ENCODE peak calls at places on chromosomes 12 and 14, in four cellular contexts. B, P, E and T are unnamed samples.
A peak's percentile ranks its signal among the peaks of the same experiment; 100 is the strongest.

GRCh38 chr12:99476956-99477355 is 170.6 kb upstream of the GARIN6 start:
- DNase-seq in E (no peak), P (no peak), B (no peak), T (peak; percentile 27)

GRCh38 chr12:126782083-126782482 is 1484.9 kb upstream of the TMEM132C start:
- DNase-seq in B (no peak), P (no peak), E (no peak), T (no peak)

GRCh38 chr14:68653754-68654153 is 139.1 kb downstream of the ZFP36L1 start:
- DNase-seq in B (no peak), P (no peak), E (no peak), T (no peak)

GRCh38 chr12:122250047-122250446 is 16.2 kb downstream of the VPS33A start:
- DNase-seq in P (no peak), B (no peak), E (no peak), T (no peak)

GRCh38 chr12:124633269-124633953 is 66.0 kb upstream of the NCOR2 start:
- DNase-seq in E (peak; percentile 81), P (no peak), B (no peak), T (no peak)

GRCh38 chr14:24260026-24260779 is 2.8 kb downstream of the TGM1 start:
- DNase-seq in E (no peak), B (peak; percentile 31), P (no peak), T (no peak)

GRCh38 chr12:104263580-104264358 is 39.8 kb upstream of the EID3 start:
- DNase-seq in B (no peak), P (no peak), E (peak; percentile 77), T (no peak)

GRCh38 chr12:19273482-19274330 is 144.2 kb downstream of the PLEKHA5 start:
- DNase-seq in P (no peak), B (no peak), E (peak; percentile 95), T (no peak)

GRCh38 chr12:120841525-120841924 is 62.6 kb downstream of the SPPL3 start:
- DNase-seq in P (no peak), E (no peak), B (no peak), T (no peak)

GRCh38 chr14:94689218-94689984 is 77.2 kb downstream of the SERPINA3 start:
- DNase-seq in E (peak; percentile 50), B (no peak), P (peak; percentile 90), T (peak; percentile 89)

GRCh38 chr14:71780075-71780474 is 152.2 kb upstream of the RGS6 start:
- DNase-seq in E (no peak), B (no peak), P (no peak), T (no peak)

GRCh38 chr14:74804219-74804825 is 41.2 kb downstream of the YLPM1 start:
- DNase-seq in B (no peak), P (no peak), E (peak; percentile 59), T (peak; percentile 39)

GRCh38 chr14:105419305-105420091 is at the start of gene MTA1:
- DNase-seq in B (no peak), E (peak; percentile 47), P (peak; percentile 24), T (peak; percentile 38)

DNA sequence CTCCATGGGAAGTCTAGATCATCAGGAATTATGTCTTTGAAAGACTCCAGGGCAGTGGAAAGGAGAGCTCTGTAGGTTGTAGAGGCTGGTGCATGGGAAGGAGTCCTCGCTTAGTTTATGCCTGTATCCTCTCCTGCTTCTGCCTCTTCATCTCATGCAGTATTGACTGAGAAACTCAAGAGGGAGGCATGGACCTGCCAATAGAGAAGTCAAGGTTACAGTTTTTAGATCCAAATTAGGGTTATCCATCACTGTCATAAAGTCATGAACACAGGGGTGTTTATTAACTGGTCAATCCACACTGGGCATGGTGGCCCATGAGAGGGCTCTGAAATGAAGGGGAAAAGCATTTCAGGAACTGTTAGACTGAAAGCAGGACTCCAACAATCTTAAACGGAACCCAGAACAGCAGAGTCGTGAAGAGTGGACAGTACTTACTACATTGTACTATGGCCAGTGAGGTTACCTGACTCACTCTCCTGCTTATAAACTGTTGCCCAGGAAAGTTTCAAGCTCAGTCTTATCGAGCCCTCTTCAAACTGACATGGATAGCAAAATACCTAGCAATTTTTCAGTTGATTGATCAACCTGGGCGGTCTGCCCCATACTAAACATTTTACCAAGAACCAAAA is 30.1 kb upstream of the DHRS7 start:
- DNase-seq in B (no peak), E (no peak), P (no peak), T (no peak)
- TF ChIP-seq CTCF in B (no peak), E (no peak), P (no peak), T (no peak)

DNA sequence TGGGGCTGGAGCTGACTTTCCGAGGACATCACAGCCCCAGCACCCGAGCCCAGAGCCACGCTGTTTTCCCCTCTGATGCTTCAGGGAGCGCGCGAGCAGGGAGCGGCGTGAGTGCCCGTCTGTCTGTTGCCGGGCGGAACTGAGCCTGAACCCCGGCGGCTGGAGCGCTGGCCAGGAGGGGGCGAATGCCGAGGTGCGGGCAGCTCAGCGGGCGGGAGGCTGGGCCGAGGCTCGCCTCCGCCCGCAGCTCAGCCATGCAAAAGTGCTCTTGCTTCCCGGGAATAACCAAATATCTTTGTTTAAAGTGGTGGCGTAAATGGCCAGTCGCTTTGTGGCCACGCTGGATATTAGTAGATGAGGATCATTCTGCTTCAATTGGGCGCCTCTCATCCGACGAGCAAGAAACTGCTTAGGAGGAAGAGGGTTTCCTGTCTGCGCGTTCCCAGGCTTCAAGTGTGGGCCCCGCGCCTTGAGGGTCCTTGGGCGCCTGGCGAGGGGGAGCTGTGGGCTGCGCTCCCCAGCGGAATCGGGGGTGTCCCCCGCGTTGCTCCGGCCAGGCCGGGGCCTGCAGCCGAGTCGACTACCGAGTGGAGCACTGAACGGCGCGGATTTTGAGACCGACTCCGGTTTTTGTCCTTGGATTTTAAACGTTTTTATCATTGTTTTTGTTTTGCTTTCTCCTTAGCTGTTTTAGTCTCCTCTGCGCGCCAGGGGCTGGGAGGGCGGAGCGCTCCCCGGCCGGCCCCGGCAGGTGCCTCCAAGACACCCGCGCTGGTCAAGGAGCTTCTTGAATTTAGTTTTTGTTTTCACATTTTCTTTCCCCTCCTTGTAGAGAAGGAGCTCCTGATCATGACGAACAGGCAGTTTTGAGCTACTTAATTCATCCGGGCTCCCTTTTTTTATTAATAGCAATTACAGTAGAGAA is 831 bp upstream of the NKX2-1 start:
- DNase-seq in P (peak; percentile 55), B (peak; percentile 79), E (peak; percentile 28), T (peak; percentile 80)
- TF ChIP-seq CTCF in P (peak; percentile 49), B (no peak), E (no peak), T (peak; percentile 25)

GRCh38 chr12:100741084-100741711 is 53.4 kb upstream of the ANO4 start:
- DNase-seq in E (peak; percentile 37), B (no peak), P (no peak), T (no peak)
- TF ChIP-seq CTCF in E (peak; percentile 51), B (peak; percentile 65), P (peak; percentile 75), T (peak; percentile 77)

GRCh38 chr12:71124833-71125460 is 32.9 kb downstream of the TSPAN8 start:
- DNase-seq in E (no peak), B (no peak), P (no peak), T (no peak)
- TF ChIP-seq CTCF in E (no peak), B (no peak), P (no peak), T (no peak)

DNA sequence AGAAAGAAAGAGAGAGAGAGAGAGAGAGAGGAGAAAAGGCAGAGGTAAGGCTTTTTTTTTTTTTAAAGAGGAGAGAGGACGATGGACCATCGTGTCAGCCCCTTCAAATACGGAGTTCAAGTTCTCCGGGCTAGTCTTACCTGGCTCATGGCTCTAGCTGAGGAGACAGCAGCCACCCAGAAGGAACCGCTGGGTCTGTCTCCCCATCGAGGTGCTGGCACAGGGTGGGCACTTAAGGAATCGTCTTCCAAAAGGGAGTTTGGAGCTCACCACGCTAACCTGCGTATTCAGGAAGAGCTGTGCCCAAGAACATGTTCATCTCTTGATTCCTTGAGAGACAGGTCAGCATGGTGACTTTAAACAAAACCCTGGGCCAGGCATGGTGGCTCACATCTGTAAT is 102.7 kb downstream of the SETD3 start:
- DNase-seq in B (no peak), E (no peak), P (no peak), T (no peak)
- TF ChIP-seq CTCF in B (no peak), E (no peak), P (no peak), T (no peak)

DNA sequence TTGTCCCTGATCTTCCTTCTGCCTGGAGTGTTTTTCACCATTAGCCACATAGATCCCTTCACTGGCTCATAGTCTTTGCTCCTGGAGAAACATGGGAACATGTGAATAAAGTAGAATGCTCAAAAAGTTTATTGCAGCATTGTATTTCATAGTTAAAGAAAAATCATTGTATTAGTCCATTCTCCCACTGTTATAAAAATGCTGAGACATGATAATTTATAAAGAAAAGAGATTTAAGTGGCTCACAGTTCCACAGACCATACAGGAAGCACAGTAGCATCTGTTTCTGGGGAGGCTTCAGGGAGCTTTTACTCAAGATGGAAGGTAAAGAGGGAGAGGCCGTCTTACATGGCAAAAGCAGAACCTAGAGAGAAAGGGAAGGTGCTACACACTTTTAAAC is 238.3 kb upstream of the OR4E1 start:
- DNase-seq in B (no peak), P (no peak), E (no peak), T (no peak)
- TF ChIP-seq CTCF in B (no peak), P (no peak), E (no peak), T (no peak)

GRCh38 chr14:20461230-20462141 is at the start of gene PIP4P1:
- DNase-seq in B (peak; percentile 99), E (peak; percentile 100), P (peak; percentile 94), T (peak; percentile 97)

GRCh38 chr14:20458031-20458789 is 3.0 kb downstream of the PIP4P1 start:
- DNase-seq in P (no peak), B (no peak), E (no peak), T (no peak)

GRCh38 chr14:20456971-20457370 is 1.9 kb downstream of the APEX1 start:
- DNase-seq in E (no peak), B (no peak), P (no peak), T (no peak)

GRCh38 chr14:20455355-20456300 is 602 bp downstream of the APEX1 start:
- DNase-seq in E (peak; percentile 84), P (no peak), B (no peak), T (no peak)

DNA sequence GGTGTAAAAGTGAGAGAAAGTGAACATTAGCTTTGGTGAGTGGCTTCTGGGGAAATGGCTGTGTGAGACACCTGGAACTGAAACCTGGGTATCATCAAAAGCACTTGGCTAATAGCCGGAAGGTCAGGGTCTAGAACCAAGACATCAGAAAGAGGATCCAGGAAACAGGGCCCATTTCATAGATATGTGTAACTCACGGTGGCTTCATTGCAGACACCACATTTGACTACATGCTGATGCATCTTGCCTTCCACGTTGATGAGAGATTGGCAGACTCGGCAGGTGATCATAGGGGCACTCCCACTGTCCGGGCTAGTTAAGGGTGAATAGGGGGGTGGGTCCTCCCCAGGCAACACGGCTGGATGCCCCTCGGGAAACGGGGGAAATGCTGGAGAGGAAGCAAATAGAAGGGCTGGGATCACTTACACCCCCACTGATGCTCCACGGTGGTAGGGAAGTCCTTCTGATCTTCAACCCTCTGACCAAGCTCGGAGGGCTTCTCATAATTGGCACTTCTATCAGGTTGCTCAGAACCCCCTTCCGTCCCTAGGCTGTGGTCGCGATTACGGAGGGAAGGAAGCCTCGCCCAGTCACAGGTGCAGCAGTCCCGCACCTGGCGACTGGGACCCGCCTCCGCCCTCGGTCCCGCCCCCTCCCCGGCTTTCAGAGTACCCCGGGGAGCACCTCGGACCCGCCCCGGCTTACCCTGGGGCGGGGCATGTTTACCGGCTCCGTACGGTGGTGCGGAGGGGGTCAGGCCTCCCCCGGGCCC is 590 bp downstream of the PIP4P1 start:
- DNase-seq in B (peak; percentile 74), E (peak; percentile 17), P (no peak), T (peak; percentile 48)
- TF ChIP-seq CTCF in B (no peak), E (no peak), P (no peak), T (no peak)

DNA sequence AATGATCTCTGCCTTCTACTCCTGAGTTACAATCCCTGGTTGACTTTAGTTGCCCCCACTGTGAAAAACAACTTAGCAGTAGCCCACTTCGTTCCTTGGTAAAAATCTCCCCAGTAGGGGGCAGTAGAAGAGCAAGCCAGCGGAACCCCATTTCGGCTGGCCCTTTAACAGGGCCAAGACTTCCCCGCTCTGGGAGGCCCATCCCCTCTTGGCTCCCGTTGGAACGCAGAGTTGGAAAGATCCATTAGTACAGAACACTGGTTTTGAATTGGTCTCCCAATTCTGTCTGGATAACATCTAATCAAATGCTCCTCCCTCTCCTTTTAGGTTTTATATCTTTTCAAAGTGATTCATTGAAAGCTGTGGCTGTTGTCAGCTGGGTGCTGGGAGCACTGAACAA is 1133.3 kb downstream of the BCL11B start:
- DNase-seq in B (no peak), E (peak; percentile 45), P (peak; percentile 42), T (peak; percentile 43)
- TF ChIP-seq CTCF in B (peak; percentile 47), E (peak; percentile 46), P (peak; percentile 67), T (peak; percentile 85)